ENCODE peak calls at places on chromosomes 7 and 10, in six cellular contexts. N, F, Q, C, Y and M are unnamed samples.

GRCh38 chr7:101550641-101551531 is 78.2 kb downstream of the MYL10 start:
- DNase-seq in N (no peak), F (no peak), Q (peak), C (no peak), Y (peak), M (peak)

GRCh38 chr7:73851410-73852338 is 9.3 kb upstream of the TMEM270 start:
- DNase-seq in N (peak), F (peak), Q (no peak), C (no peak), Y (no peak), M (peak)

GRCh38 chr10:126199221-126199998 is 188.9 kb downstream of the ADAM12 start:
- DNase-seq in N (peak), F (no peak), Q (no peak), C (no peak), Y (no peak), M (no peak)

GRCh38 chr10:123643315-123643714 is 22.8 kb upstream of the GPR26 start:
- DNase-seq in N (no peak), F (no peak), Q (no peak), C (no peak), Y (no peak), M (no peak)

GRCh38 chr7:2851499-2851898 is 7.4 kb upstream of the GNA12 start:
- DNase-seq in N (no peak), F (no peak), Q (no peak), C (no peak), Y (no peak), M (peak)

GRCh38 chr7:148701414-148701813 is 2.7 kb downstream of the CUL1 start:
- DNase-seq in N (peak), F (no peak), Q (no peak), C (no peak), Y (no peak), M (no peak)

GRCh38 chr10:43350139-43350538 is 21.3 kb upstream of the FXYD4 start:
- DNase-seq in N (no peak), F (no peak), Q (no peak), C (peak), Y (no peak), M (no peak)

GRCh38 chr7:2288503-2288902 is 25.7 kb downstream of the SNX8 start:
- DNase-seq in N (no peak), F (no peak), Q (no peak), C (no peak), Y (no peak), M (peak)

GRCh38 chr10:110354322-110354766 is 49.6 kb upstream of the SMNDC1 start:
- DNase-seq in N (peak), F (peak), Q (peak), C (peak), Y (peak), M (peak)

GRCh38 chr7:42886129-42886528 is 25.7 kb downstream of the C7orf25 start:
- DNase-seq in N (no peak), F (no peak), Q (no peak), C (no peak), Y (no peak), M (no peak)

GRCh38 chr7:94492601-94493000 is 17.0 kb upstream of the CASD1 start:
- DNase-seq in N (no peak), F (peak), Q (no peak), C (no peak), Y (no peak), M (peak)

GRCh38 chr10:70198696-70199466 is 28.6 kb upstream of the SAR1A start:
- DNase-seq in N (no peak), F (no peak), Q (no peak), C (no peak), Y (no peak), M (no peak)

GRCh38 chr7:52088008-52088787 is 771.6 kb upstream of the COBL start:
- DNase-seq in N (no peak), F (no peak), Q (no peak), C (no peak), Y (no peak), M (no peak)

GRCh38 chr7:27739301-27739913 is 555 bp upstream of the TAX1BP1 start:
- DNase-seq in N (no peak), F (no peak), Q (peak), C (no peak), Y (no peak), M (peak)

GRCh38 chr7:141451232-141451631 is 100.0 kb upstream of the AGK start:
- DNase-seq in N (no peak), F (no peak), Q (no peak), C (no peak), Y (no peak), M (no peak)

DNA sequence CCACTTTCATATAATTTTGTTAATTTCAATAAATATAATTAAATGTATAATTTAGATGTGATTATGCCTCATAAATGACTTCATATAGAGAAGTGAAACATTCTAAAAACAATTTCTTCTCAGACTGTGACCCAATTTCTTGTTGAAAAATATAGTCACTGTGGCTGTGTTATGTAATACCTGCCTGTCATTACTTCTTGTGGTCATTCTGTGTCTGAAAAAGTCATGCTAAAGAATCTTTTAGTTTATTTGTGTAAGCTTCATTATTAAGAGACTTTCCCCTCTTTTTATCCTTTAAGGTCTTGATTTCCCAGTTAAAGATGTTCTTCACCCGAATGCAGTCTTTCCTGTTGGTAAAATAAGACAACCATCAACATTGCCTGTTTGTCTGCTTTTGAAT is 15.9 kb downstream of the KAT6B start:
- DNase-seq in N (no peak), F (no peak), Q (no peak), C (no peak), Y (no peak), M (no peak)
- TF ChIP-seq CTCF in N (no peak), F (no peak), Q (no peak), C (no peak), Y (no peak), M (no peak)

DNA sequence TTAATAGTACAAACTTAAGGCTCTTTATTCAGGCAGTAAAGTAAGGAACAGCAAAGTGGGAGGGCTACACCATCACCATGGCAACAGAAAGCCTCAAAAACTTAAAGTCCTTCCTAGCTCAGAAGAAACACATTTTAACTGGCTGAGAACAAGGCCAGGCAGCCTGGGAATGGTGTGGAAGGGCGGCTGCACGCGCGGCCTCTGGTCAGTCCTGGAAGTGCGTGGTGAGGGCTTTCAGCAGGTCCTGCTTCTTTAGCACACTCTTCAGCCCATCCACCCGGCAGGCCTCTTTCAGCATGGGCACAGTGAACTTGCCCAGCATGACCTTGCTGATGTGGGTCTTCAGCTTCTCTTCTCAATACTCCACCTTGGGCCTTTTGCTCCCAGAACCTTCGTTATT is 133.0 kb downstream of the CYP26A1 start:
- DNase-seq in N (no peak), F (no peak), Q (no peak), C (no peak), Y (no peak), M (no peak)
- TF ChIP-seq CTCF in N (no peak), F (no peak), Q (no peak), C (no peak), Y (no peak), M (no peak)

DNA sequence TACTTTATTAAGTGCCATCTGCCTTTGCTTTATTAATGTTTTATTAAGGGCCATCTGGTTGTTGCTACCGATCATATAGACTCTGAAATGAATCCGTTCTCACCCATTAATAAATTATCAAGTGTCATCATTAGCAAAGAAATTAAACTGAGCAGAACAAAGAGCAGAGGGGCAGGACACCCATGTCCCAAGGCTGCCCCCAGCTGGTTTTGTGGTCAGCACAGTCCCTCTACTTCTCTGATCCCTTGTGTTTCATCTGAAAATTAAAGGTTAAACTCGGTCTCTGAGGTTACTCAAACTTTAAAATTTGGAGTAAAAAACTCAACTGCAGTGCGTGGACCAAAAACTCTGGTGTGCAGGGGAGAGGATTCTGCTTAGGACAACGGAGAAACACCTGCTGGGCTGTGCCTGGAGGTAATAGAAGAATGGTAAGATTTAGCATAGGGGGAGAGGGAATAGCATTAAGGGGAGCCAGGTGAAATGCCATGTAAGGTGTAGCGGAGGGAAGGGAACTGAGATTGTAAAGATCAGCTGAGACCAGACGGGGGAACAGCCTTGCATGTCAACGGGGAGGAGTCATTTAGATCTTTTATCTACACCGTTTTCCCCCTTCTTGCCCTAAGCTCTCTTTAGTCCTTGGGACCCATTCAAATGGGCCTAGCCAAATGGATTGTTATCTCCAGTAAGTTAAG is 10.8 kb upstream of the GSDME start:
- DNase-seq in N (no peak), F (no peak), Q (no peak), C (no peak), Y (no peak), M (no peak)
- TF ChIP-seq CTCF in N (no peak), F (no peak), Q (no peak), C (no peak), Y (no peak), M (peak)

DNA sequence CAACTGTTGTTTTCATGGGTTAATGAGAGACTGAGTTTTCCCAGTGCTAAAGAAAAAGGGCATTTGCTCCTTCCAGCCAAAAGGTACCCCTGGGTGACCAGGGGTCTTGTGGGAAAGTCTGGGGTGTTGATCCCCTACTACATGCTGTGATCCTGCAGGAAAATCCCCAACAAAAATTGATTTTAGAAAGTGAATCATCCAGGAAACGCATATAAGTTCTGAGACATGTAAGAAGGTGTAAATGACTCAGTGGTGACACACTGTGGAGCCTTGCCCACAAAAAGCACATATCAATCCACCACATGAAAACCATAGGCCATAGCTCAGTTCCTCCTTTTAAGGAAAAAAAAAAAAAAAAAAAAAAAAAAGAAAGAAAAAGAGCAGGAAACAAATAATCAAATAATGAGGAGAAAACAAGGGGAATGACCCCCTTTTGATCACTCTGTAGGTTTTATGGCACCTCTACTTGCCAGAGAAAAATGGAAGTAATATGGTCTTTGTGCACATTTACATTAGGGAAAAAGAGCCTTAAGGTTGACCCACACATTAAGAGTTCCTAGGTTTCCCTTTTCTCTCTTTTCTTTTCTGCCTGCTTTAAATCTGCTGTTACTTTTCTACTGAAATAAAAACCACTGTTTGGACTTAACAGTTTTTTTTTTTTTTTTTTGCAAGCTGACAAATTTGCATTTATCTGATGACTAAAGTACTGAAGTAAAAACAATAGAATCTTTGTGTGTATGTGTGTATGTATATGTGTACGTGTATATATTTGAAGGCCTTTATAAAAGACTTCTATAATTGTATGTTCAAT is 386.0 kb downstream of the KIF20B start:
- DNase-seq in N (peak), F (peak), Q (no peak), C (no peak), Y (no peak), M (peak)
- TF ChIP-seq CTCF in N (no peak), F (peak), Q (no peak), C (no peak), Y (no peak), M (peak)

GRCh38 chr7:37918526-37918925 is 1.9 kb upstream of the SFRP4 start:
- DNase-seq in N (no peak), F (no peak), Q (no peak), C (no peak), Y (no peak), M (no peak)

GRCh38 chr7:37920619-37921339 is at the start of gene EPDR1:
- DNase-seq in N (no peak), F (no peak), Q (peak), C (peak), Y (peak), M (peak)

GRCh38 chr7:37921876-37922275 is 1.4 kb downstream of the EPDR1 start:
- DNase-seq in N (no peak), F (no peak), Q (no peak), C (no peak), Y (no peak), M (no peak)

GRCh38 chr7:37921340-37921805 is 933 bp downstream of the EPDR1 start:
- DNase-seq in N (no peak), F (no peak), Q (peak), C (peak), Y (peak), M (peak)

DNA sequence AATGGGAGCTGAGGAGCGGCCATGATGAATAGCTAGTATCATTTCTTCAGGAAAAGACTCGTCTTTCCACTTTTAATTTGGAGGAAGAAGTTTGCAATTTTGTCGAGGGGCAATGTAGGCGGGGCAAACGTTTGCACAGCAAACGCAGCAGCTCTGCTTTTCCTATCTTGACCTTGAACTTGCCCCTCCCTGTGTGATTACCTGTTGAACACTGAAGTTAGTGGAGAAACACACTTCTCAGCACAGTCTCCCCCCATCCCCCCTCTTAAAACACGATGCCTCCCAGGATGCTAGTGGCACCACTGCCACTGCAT is 178 bp upstream of the EPDR1 start:
- DNase-seq in N (no peak), F (no peak), Q (no peak), C (no peak), Y (no peak), M (no peak)
- TF ChIP-seq CTCF in N (no peak), F (no peak), Q (no peak), C (peak), Y (no peak), M (no peak)

GRCh38 chr10:99659031-99659867 is at the start of gene ENTPD7:
- DNase-seq in N (peak), F (peak), Q (peak), C (peak), Y (peak), M (peak)
- TF ChIP-seq CTCF in N (no peak), F (no peak), Q (peak), C (peak), Y (peak), M (peak)

GRCh38 chr10:58435297-58435696 is 50.1 kb downstream of the TFAM start:
- DNase-seq in N (peak), F (no peak), Q (no peak), C (peak), Y (peak), M (no peak)
- TF ChIP-seq CTCF in N (no peak), F (no peak), Q (no peak), C (no peak), Y (no peak), M (no peak)

GRCh38 chr7:150927954-150928340 is 50.2 kb downstream of the KCNH2 start:
- DNase-seq in N (no peak), F (no peak), Q (no peak), C (no peak), Y (no peak), M (no peak)
- TF ChIP-seq CTCF in N (no peak), F (no peak), Q (no peak), C (no peak), Y (no peak), M (no peak)